ENCODE peak calls at places on chromosomes 3 and 15, in seven cellular contexts. O is trophoblast cell, R is aorta, G is testis, C is tibial artery, T is left ventricle myocardium inferior, N is K562. Z is an unnamed sample.

GRCh38 chr15:82132742-82133141 is 86.9 kb upstream of the MEX3B start:
- DNase-seq in O (peak; percentile 38), R (no peak), G (no peak), C (no peak), T (no peak), N (no peak), Z (no peak)

GRCh38 chr15:73564255-73564654 is 68.9 kb downstream of the NPTN start:
- DNase-seq in O (no peak), R (no peak), G (no peak), C (no peak), T (no peak), N (peak; percentile 52), Z (no peak)

GRCh38 chr15:23565395-23566069 is at the start of gene MKRN3:
- DNase-seq in O (peak; percentile 85), R (no peak), G (peak; percentile 71), C (no peak), T (no peak), N (peak; percentile 83), Z (no peak)

GRCh38 chr3:81308296-81308695 is 453.1 kb downstream of the GBE1 start:
- DNase-seq in O (no peak), R (no peak), G (no peak), C (no peak), T (no peak), N (no peak), Z (no peak)

GRCh38 chr15:61888074-61888780 is 172.0 kb downstream of the VPS13C start:
- DNase-seq in O (no peak), R (no peak), G (no peak), C (no peak), T (no peak), N (no peak), Z (no peak)

GRCh38 chr3:157127831-157128767 is 31.8 kb downstream of the CCNL1 start:
- DNase-seq in O (peak; percentile 91), R (peak; percentile 73), G (peak; percentile 63), C (peak; percentile 77), T (no peak), N (no peak), Z (peak; percentile 73)

GRCh38 chr3:159418571-159419526 is 569.8 kb upstream of the IL12A start:
- DNase-seq in O (no peak), R (no peak), G (no peak), C (no peak), T (no peak), N (no peak), Z (no peak)

GRCh38 chr15:47987908-47988532 is 132.8 kb upstream of the SLC24A5 start:
- DNase-seq in O (peak; percentile 33), R (no peak), G (peak; percentile 52), C (no peak), T (no peak), N (no peak), Z (peak; percentile 58)

GRCh38 chr3:54307616-54308180 is 185.3 kb downstream of the CACNA2D3 start:
- DNase-seq in O (no peak), R (no peak), G (no peak), C (no peak), T (no peak), N (no peak), Z (no peak)

GRCh38 chr3:186596568-186597287 is 16.1 kb upstream of the AHSG start:
- DNase-seq in O (peak; percentile 49), R (no peak), G (no peak), C (no peak), T (no peak), N (no peak), Z (peak; percentile 77)

GRCh38 chr3:107710851-107711250 is 188.1 kb downstream of the BBX start:
- DNase-seq in O (no peak), R (no peak), G (peak; percentile 69), C (peak; percentile 32), T (peak; percentile 44), N (no peak), Z (peak; percentile 66)

GRCh38 chr15:32656091-32656860 is 14.8 kb downstream of the SCG5 start:
- DNase-seq in O (no peak), R (no peak), G (no peak), C (no peak), T (no peak), N (no peak), Z (no peak)

GRCh38 chr3:185656321-185656840 is 70.3 kb downstream of the SENP2 start:
- DNase-seq in O (peak; percentile 92), R (peak; percentile 82), G (peak; percentile 73), C (peak; percentile 79), T (peak; percentile 51), N (no peak), Z (no peak)

GRCh38 chr3:108352176-108352575 is 55.8 kb downstream of the HHLA2 start:
- DNase-seq in O (no peak), R (no peak), G (no peak), C (no peak), T (no peak), N (no peak), Z (no peak)

GRCh38 chr3:4981160-4981687 is 2.0 kb downstream of the BHLHE40 start:
- DNase-seq in O (no peak), R (no peak), G (no peak), C (no peak), T (no peak), N (no peak), Z (no peak)

GRCh38 chr3:131501949-131502348 is 822 bp downstream of the MRPL3 start:
- DNase-seq in O (no peak), R (no peak), G (no peak), C (no peak), T (no peak), N (peak; percentile 16), Z (no peak)

GRCh38 chr3:171049831-171050444 is 23.4 kb upstream of the SLC2A2 start:
- DNase-seq in O (no peak), R (no peak), G (peak; percentile 55), C (peak; percentile 41), T (peak; percentile 23), N (peak; percentile 27), Z (peak; percentile 90)

GRCh38 chr15:54816406-54816805 is 380.3 kb downstream of the RSL24D1 start:
- DNase-seq in O (no peak), R (no peak), G (no peak), C (no peak), T (no peak), N (no peak), Z (no peak)

GRCh38 chr3:170752571-170753155 is 117.3 kb downstream of the RPL22L1 start:
- DNase-seq in O (no peak), R (no peak), G (no peak), C (no peak), T (no peak), N (no peak), Z (no peak)

GRCh38 chr3:197505796-197506553 is 49.8 kb downstream of the BDH1 start:
- DNase-seq in O (no peak), R (no peak), G (no peak), C (no peak), T (no peak), N (no peak), Z (no peak)

GRCh38 chr3:71066849-71067261 is 516.7 kb downstream of the FOXP1 start:
- DNase-seq in O (no peak), R (no peak), G (no peak), C (peak; percentile 39), T (no peak), N (no peak), Z (no peak)

GRCh38 chr3:169676925-169677537 is 13.5 kb upstream of the MECOM start:
- DNase-seq in O (no peak), R (no peak), G (no peak), C (no peak), T (no peak), N (no peak), Z (no peak)

GRCh38 chr3:194370753-194371152 is 1.2 kb upstream of the LRRC15 start:
- DNase-seq in O (peak; percentile 14), R (no peak), G (no peak), C (no peak), T (no peak), N (no peak), Z (peak; percentile 54)

DNA sequence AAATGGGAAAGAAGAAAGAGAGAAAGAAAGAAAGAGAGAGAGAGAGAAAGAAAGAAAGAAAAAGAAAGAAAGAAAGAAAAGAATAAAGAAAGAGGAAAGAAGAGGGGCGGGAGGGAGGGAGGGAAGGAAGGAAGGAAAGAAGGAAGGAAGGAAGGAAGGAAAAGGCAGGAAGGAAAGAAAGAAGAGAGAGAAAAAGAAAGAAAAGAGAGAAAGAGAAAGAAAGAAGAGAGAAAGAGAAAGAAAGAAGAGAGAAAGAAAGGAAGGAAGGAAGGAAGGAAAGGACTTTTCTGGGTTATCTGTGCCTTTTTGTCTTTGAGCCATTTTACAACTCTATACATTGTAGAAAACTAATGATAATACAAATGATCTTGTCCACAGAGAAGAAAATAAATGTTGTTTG is 136.6 kb upstream of the SMAD3 start:
- DNase-seq in O (no peak), R (no peak), G (no peak), C (no peak), T (no peak), N (no peak), Z (no peak)
- H3K4me1 ChIP-seq in O (peaks cover 12% of the 10 kb centered on the region), R (no peaks in the 10 kb centered on the region), G (peaks cover 9% of the 10 kb centered on the region), C (peaks cover 12% of the 10 kb centered on the region), T (peaks cover 41% of the 10 kb centered on the region), N (peaks cover 30% of the 10 kb centered on the region), Z (peaks cover 32% of the 10 kb centered on the region)

GRCh38 chr3:48859188-48859587 is 11.5 kb upstream of the PRKAR2A start:
- DNase-seq in O (no peak), R (no peak), G (no peak), C (no peak), T (no peak), N (no peak), Z (no peak)

GRCh38 chr3:48858709-48859108 is 11.0 kb upstream of the PRKAR2A start:
- DNase-seq in O (no peak), R (no peak), G (no peak), C (no peak), T (no peak), N (no peak), Z (no peak)

GRCh38 chr3:48863122-48863521 is 15.4 kb upstream of the PRKAR2A start:
- DNase-seq in O (no peak), R (peak; percentile 11), G (no peak), C (no peak), T (no peak), N (no peak), Z (no peak)
- H3K4me1 ChIP-seq in O (no peaks in the 10 kb centered on the region), R (no peaks in the 10 kb centered on the region), G (no peaks in the 10 kb centered on the region), C (no peaks in the 10 kb centered on the region), T (no peaks in the 10 kb centered on the region), N (peaks cover 9% of the 10 kb centered on the region), Z (no peaks in the 10 kb centered on the region)

DNA sequence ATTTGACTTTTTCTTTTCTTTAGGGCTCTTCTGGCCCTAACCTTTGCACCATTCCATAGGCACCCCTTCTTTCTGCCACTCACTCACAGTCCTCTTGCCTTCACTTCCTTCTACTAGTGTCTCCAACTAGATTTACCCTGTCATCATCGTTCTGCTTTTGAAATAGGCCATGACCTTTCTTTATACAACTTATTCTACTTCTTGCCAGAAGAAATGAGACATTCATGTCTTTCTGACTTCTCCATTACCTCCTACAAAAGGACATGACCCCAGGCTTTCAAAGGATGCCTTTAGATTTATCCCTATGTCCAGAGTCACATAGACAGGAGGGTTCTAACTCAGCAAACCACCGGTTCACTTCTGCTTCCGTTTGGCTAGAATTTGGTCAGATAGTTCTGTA is 336.4 kb upstream of the LRRFIP2 start:
- DNase-seq in O (no peak), R (no peak), G (no peak), C (no peak), T (no peak), N (no peak), Z (no peak)
- H3K4me1 ChIP-seq in O (no peaks in the 10 kb centered on the region), R (peaks cover 6% of the 10 kb centered on the region), G (peaks cover 32% of the 10 kb centered on the region), C (peaks cover 34% of the 10 kb centered on the region), T (peaks cover 62% of the 10 kb centered on the region), N (no peaks in the 10 kb centered on the region), Z (peaks cover 5% of the 10 kb centered on the region)

GRCh38 chr15:78460737-78461136 is 22.7 kb downstream of the IREB2 start:
- DNase-seq in O (no peak), R (no peak), G (no peak), C (no peak), T (no peak), N (no peak), Z (no peak)
- H3K4me1 ChIP-seq in O (no peaks in the 10 kb centered on the region), R (peaks cover 12% of the 10 kb centered on the region), G (peaks cover 21% of the 10 kb centered on the region), C (peaks cover 13% of the 10 kb centered on the region), T (peaks cover 68% of the 10 kb centered on the region), N (peaks cover 14% of the 10 kb centered on the region), Z (no peaks in the 10 kb centered on the region)

Z was measured in endodermal cell.